ENCODE peak calls at places on chromosome 20, in five cellular contexts. H is BJ, K is coronary artery, U is amygdala, X is activated gamma-delta T cell. R is an unnamed sample.

GRCh38 chr20:49381558-49382493 is 100.6 kb downstream of the KCNB1 start:
- DNase-seq in K (peak), H (no peak), U (no peak), X (no peak), R (peak)

GRCh38 chr20:61184194-61184593 is 67.9 kb upstream of the CDH4 start:
- DNase-seq in U (no peak), K (no peak), X (no peak), H (no peak), R (no peak)

GRCh38 chr20:4699216-4699615 is 22.5 kb upstream of the PRND start:
- DNase-seq in K (no peak), U (no peak), H (no peak), X (no peak), R (no peak)

GRCh38 chr20:46400253-46400652 is 6.2 kb downstream of the ELMO2 start:
- DNase-seq in U (no peak), K (no peak), H (peak), X (no peak), R (no peak)

GRCh38 chr20:53602661-53603060 is 9.0 kb upstream of the ZNF217 start:
- DNase-seq in X (no peak), K (no peak), U (no peak), H (no peak), R (no peak)

GRCh38 chr20:35617397-35618031 is 1.9 kb downstream of the SPAG4 start:
- DNase-seq in U (no peak), K (peak), X (no peak), H (no peak), R (no peak)

GRCh38 chr20:58712823-58713731 is 20.5 kb downstream of the NPEPL1 start:
- DNase-seq in K (peak), X (no peak), U (no peak), H (no peak), R (peak)

GRCh38 chr20:25148181-25148981 is 47.1 kb upstream of the ENTPD6 start:
- DNase-seq in U (no peak), K (peak), X (no peak), H (no peak), R (peak)

GRCh38 chr20:51945177-51945576 is 142.9 kb upstream of the SALL4 start:
- DNase-seq in K (no peak), U (no peak), X (no peak), H (no peak), R (no peak)

GRCh38 chr20:51500936-51501335 is 41.6 kb downstream of the NFATC2 start:
- DNase-seq in U (no peak), K (no peak), H (no peak), X (no peak), R (no peak)

GRCh38 chr20:57795347-57795697 is 85.5 kb upstream of the PMEPA1 start:
- DNase-seq in U (no peak), H (no peak), X (no peak), K (no peak), R (no peak)

GRCh38 chr20:19774086-19774933 is 16.3 kb downstream of the RIN2 start:
- DNase-seq in U (no peak), H (no peak), X (no peak), K (no peak), R (no peak)

GRCh38 chr20:20520776-20521175 is 152.9 kb downstream of the INSM1 start:
- DNase-seq in X (no peak), U (no peak), K (no peak), H (no peak), R (no peak)

GRCh38 chr20:2093200-2093781 is 8.3 kb upstream of the STK35 start:
- DNase-seq in U (no peak), H (no peak), X (no peak), K (no peak), R (no peak)

GRCh38 chr20:31790401-31790800 is 28.8 kb upstream of the MYLK2 start:
- DNase-seq in U (no peak), H (no peak), K (no peak), X (no peak), R (no peak)

GRCh38 chr20:4490595-4491280 is 231.0 kb upstream of the PRND start:
- DNase-seq in H (no peak), X (no peak), U (no peak), K (no peak), R (no peak)

GRCh38 chr20:53839423-53840176 is 230.8 kb downstream of the BCAS1 start:
- DNase-seq in K (no peak), H (no peak), X (peak), U (no peak), R (no peak)

GRCh38 chr20:57260959-57261357 is 5.5 kb downstream of the BMP7 start:
- DNase-seq in H (no peak), U (no peak), X (no peak), K (no peak), R (no peak)

GRCh38 chr20:6784767-6785166 is 17.3 kb downstream of the BMP2 start:
- DNase-seq in X (no peak), U (no peak), H (no peak), K (no peak), R (no peak)

GRCh38 chr20:49867453-49868215 is 47.7 kb downstream of the SPATA2 start:
- DNase-seq in U (no peak), K (no peak), X (no peak), H (no peak), R (no peak)

GRCh38 chr20:21387528-21387927 is 9.8 kb downstream of the NKX2-4 start:
- DNase-seq in X (no peak), U (no peak), K (no peak), H (no peak), R (no peak)

GRCh38 chr20:45400346-45401031 is 7.6 kb upstream of the DBNDD2 start:
- DNase-seq in X (no peak), U (no peak), K (no peak), H (no peak), R (no peak)

GRCh38 chr20:60013296-60014142 is 55.3 kb downstream of the CDH26 start:
- DNase-seq in H (peak), X (no peak), K (no peak), U (no peak), R (no peak)

GRCh38 chr20:46199198-46199597 is 81.1 kb downstream of the CD40 start:
- DNase-seq in U (no peak), H (no peak), X (no peak), K (no peak), R (no peak)

GRCh38 chr20:19543114-19543513 is 214.9 kb upstream of the RIN2 start:
- DNase-seq in H (no peak), X (no peak), U (no peak), K (no peak), R (no peak)

GRCh38 chr20:14928083-14928482 is 590.7 kb upstream of the FLRT3 start:
- DNase-seq in U (no peak), X (no peak), H (no peak), K (no peak), R (no peak)

GRCh38 chr20:18916886-18917785 is 103.6 kb downstream of the SCP2D1 start:
- DNase-seq in X (no peak), K (no peak), H (no peak), U (no peak), R (no peak)

GRCh38 chr20:22001886-22002285 is 296.4 kb downstream of the PAX1 start:
- DNase-seq in K (no peak), U (no peak), X (no peak), H (no peak), R (no peak)

GRCh38 chr20:14711681-14712080 is 374.3 kb upstream of the FLRT3 start:
- DNase-seq in K (no peak), H (no peak), X (no peak), U (no peak), R (no peak)

GRCh38 chr20:21102691-21103311 is 3.4 kb downstream of the LINC00237 start:
- DNase-seq in K (no peak), X (no peak), H (no peak), U (no peak), R (no peak)

GRCh38 chr20:25081730-25082497 is at the start of gene VSX1:
- DNase-seq in K (peak), H (no peak), X (no peak), U (no peak), R (no peak)

GRCh38 chr20:23884136-23884770 is 4.7 kb upstream of the CST5 start:
- DNase-seq in X (no peak), U (no peak), K (no peak), H (no peak), R (no peak)

GRCh38 chr20:59933296-59933848 is at the start of gene SYCP2:
- DNase-seq in H (no peak), K (no peak), U (no peak), X (peak), R (peak)

GRCh38 chr20:56487216-56487615 is 18.8 kb downstream of the RTF2 start:
- DNase-seq in U (no peak), K (no peak), H (no peak), X (no peak), R (no peak)

GRCh38 chr20:32731882-32732266 is 11.4 kb downstream of the COMMD7 start:
- DNase-seq in X (no peak), U (no peak), K (no peak), H (no peak), R (no peak)

GRCh38 chr20:39876974-39877615 is 811.9 kb downstream of the MAFB start:
- DNase-seq in H (no peak), K (no peak), U (no peak), X (no peak), R (no peak)

GRCh38 chr20:49561256-49561655 is 6.7 kb downstream of the PTGIS start:
- DNase-seq in K (peak), X (no peak), U (no peak), H (no peak), R (no peak)

GRCh38 chr20:41717464-41717863 is 99.3 kb upstream of the CHD6 start:
- DNase-seq in X (no peak), H (no peak), K (no peak), U (no peak), R (no peak)

GRCh38 chr20:16491277-16491912 is 81.9 kb downstream of the KIF16B start:
- DNase-seq in H (no peak), K (no peak), U (no peak), X (no peak), R (no peak)